ENCODE peak calls at places on chromosomes 12 and 14, in seven cellular contexts. I, G, T, W, M, Y and E are unnamed samples.

GRCh38 chr12:117439531-117440001 is 78.1 kb upstream of the NOS1 start:
- DNase-seq in I (no peak), G (no peak), T (no peak), W (peak; percentile 91), M (no peak), Y (no peak), E (no peak)

GRCh38 chr14:98187302-98187701 is 1084.7 kb downstream of the BCL11B start:
- DNase-seq in I (no peak), G (no peak), T (no peak), W (no peak), M (no peak), Y (no peak), E (no peak)

GRCh38 chr14:22151091-22151490 is 437.9 kb downstream of the DAD1 start:
- DNase-seq in I (no peak), G (no peak), T (no peak), W (no peak), M (no peak), Y (no peak), E (no peak)

GRCh38 chr12:133226690-133227089 is 9.0 kb downstream of the ANHX start:
- DNase-seq in I (no peak), G (no peak), T (no peak), W (no peak), M (no peak), Y (no peak), E (no peak)

GRCh38 chr14:104080557-104081492 is 4.7 kb upstream of the ASPG start:
- DNase-seq in I (no peak), G (no peak), T (no peak), W (no peak), M (no peak), Y (no peak), E (no peak)

GRCh38 chr12:94545937-94546771 is 86.5 kb upstream of the CEP83 start:
- DNase-seq in I (peak; percentile 47), G (peak; percentile 60), T (peak; percentile 44), W (peak; percentile 75), M (peak; percentile 77), Y (peak; percentile 19), E (peak; percentile 12)

GRCh38 chr14:60775296-60775695 is 40.7 kb downstream of the MNAT1 start:
- DNase-seq in I (no peak), G (no peak), T (no peak), W (no peak), M (no peak), Y (no peak), E (no peak)

GRCh38 chr12:120999191-121000120 is 16.8 kb downstream of the C12orf43 start:
- DNase-seq in I (peak; percentile 38), G (peak; percentile 47), T (no peak), W (peak; percentile 50), M (no peak), Y (no peak), E (no peak)

GRCh38 chr14:95327558-95328374 is 8.1 kb upstream of the CLMN start:
- DNase-seq in I (no peak), G (no peak), T (no peak), W (no peak), M (no peak), Y (peak; percentile 91), E (no peak)

GRCh38 chr12:43271659-43272058 is 280.3 kb downstream of the ADAMTS20 start:
- DNase-seq in I (no peak), G (no peak), T (no peak), W (no peak), M (no peak), Y (no peak), E (no peak)

GRCh38 chr12:108237272-108237671 is 101.8 kb downstream of the CMKLR1 start:
- DNase-seq in I (no peak), G (peak; percentile 49), T (peak; percentile 7), W (no peak), M (peak; percentile 40), Y (no peak), E (no peak)

GRCh38 chr12:12734054-12734453 is 16.9 kb downstream of the CDKN1B start:
- DNase-seq in I (no peak), G (no peak), T (no peak), W (no peak), M (no peak), Y (no peak), E (no peak)

GRCh38 chr12:49323524-49324097 is 556 bp downstream of the TROAP start:
- DNase-seq in I (no peak), G (no peak), T (no peak), W (no peak), M (no peak), Y (no peak), E (no peak)

GRCh38 chr14:52427460-52427859 is 113.3 kb downstream of the PTGER2 start:
- DNase-seq in I (no peak), G (no peak), T (no peak), W (no peak), M (no peak), Y (no peak), E (no peak)

GRCh38 chr14:90815817-90816662 is at the start of gene TTC7B:
- DNase-seq in I (no peak), G (peak; percentile 86), T (no peak), W (peak; percentile 99), M (no peak), Y (no peak), E (no peak)

GRCh38 chr12:70660620-70661219 is 23.5 kb upstream of the PTPRB start:
- DNase-seq in I (no peak), G (peak; percentile 77), T (no peak), W (no peak), M (peak; percentile 18), Y (no peak), E (peak; percentile 13)

GRCh38 chr14:54524410-54524809 is 14.7 kb downstream of the CGRRF1 start:
- DNase-seq in I (no peak), G (no peak), T (no peak), W (no peak), M (no peak), Y (no peak), E (no peak)

GRCh38 chr12:28824849-28825248 is 324.2 kb upstream of the FAR2 start:
- DNase-seq in I (no peak), G (no peak), T (no peak), W (no peak), M (no peak), Y (no peak), E (no peak)

GRCh38 chr12:21815306-21816062 is 41.0 kb upstream of the KCNJ8 start:
- DNase-seq in I (no peak), G (no peak), T (no peak), W (no peak), M (no peak), Y (no peak), E (no peak)

GRCh38 chr14:69493038-69493437 is 8.5 kb downstream of the PLEKHD1 start:
- DNase-seq in I (no peak), G (no peak), T (no peak), W (no peak), M (no peak), Y (no peak), E (no peak)

GRCh38 chr12:57837779-57838562 is 8.6 kb downstream of the CTDSP2 start:
- DNase-seq in I (no peak), G (no peak), T (no peak), W (no peak), M (no peak), Y (no peak), E (no peak)
- TF ChIP-seq SIN3A in I (no peak), G (no peak), T (no peak), W (peak; percentile 52), M (no peak), Y (no peak), E (no peak)

GRCh38 chr14:24297190-24297964 is 2.2 kb downstream of the DHRS1 start:
- DNase-seq in I (no peak), G (peak; percentile 32), T (peak; percentile 87), W (peak; percentile 43), M (no peak), Y (no peak), E (no peak)
- TF ChIP-seq CTCF in I (peak; percentile 68), G (peak; percentile 67), T (peak; percentile 89), W (peak; percentile 51), M (peak; percentile 55), Y (peak; percentile 50), E (peak; percentile 53)

DNA sequence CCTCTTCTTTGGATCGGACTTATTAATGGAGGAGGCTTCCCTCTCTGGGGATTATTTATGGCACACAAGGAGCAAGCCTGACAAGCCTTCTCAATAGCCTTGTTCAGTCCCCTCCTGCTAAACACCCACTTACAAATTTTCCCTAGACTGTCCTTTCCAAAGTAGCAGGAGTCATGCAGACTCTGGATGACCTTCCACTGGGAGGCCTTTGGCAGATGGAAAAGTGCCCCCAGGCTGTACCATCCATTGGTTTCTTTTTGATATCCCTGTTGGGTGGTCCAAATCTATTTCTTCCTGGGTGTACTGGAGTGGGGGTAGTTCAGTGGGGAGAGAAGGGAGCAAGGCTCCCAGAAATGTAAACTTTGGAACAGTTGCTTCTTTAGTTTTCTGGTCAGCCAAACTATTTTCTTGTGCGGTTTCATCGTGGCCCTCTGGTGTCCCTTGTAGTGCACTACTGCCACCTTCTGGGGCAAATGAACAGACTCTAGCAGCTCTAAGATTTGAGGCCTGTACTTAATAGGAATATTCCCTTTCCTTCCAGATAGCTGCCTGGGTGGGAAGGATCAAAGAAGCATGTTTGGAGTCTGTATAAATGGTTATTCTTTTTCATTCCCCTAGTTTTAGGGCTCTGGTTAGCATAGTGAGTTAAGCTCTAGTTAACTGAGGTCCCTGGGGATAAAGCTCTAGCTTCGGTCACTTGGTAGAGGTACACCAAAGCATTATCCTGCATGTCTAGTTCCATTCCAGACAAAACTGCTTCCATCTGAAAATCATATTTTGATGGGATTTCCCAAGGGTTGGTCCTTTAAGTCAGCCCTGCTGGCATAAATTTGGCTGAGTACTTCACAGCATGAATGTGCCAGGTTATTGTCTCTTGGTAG is 409.5 kb downstream of the SLC6A15 start:
- DNase-seq in I (no peak), G (peak; percentile 9), T (peak; percentile 16), W (no peak), M (peak; percentile 42), Y (no peak), E (peak; percentile 25)
- TF ChIP-seq SIN3A in I (no peak), G (no peak), T (no peak), W (no peak), M (no peak), Y (no peak), E (no peak)

GRCh38 chr12:109286252-109286651 is 22.8 kb downstream of the FOXN4 start:
- DNase-seq in I (no peak), G (no peak), T (no peak), W (no peak), M (no peak), Y (no peak), E (no peak)

GRCh38 chr12:109288571-109288970 is 20.5 kb downstream of the FOXN4 start:
- DNase-seq in I (no peak), G (no peak), T (no peak), W (no peak), M (peak; percentile 21), Y (no peak), E (no peak)

GRCh38 chr12:109287811-109288469 is 21.1 kb downstream of the FOXN4 start:
- DNase-seq in I (no peak), G (no peak), T (no peak), W (no peak), M (no peak), Y (no peak), E (no peak)

GRCh38 chr12:109287181-109287580 is 21.9 kb downstream of the FOXN4 start:
- DNase-seq in I (no peak), G (no peak), T (no peak), W (no peak), M (no peak), Y (no peak), E (no peak)

DNA sequence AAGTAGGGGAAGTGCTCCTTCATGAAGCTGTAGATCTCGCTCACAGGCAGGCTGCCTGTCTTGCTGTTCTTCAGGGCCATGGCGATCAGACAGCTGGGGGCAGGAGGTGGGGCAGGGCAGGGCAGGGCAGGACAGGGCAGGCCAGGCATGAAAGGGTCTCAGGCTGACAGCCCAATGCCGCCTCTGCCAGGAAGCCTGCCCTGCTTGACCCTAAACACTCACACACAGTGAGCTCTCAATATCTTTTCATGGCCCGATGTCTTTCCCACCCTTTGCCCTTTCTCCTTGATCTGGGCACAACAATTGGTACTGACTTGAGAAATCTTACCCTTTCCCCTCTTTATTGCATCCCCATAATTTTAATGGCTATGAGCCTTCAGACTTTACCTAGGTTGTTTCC is 22.4 kb downstream of the FOXN4 start:
- DNase-seq in I (no peak), G (no peak), T (no peak), W (no peak), M (no peak), Y (no peak), E (no peak)
- TF ChIP-seq CTCF in I (no peak), G (no peak), T (no peak), W (no peak), M (no peak), Y (no peak), E (no peak)